ENCODE peak calls at places on chromosomes 11 and 22, in nine cellular contexts. One of them, this sample, is unnamed.

GRCh38 chr11:72525466-72525865 is 91.1 kb upstream of the CLPB start:
- DNase-seq in right atrium auricular region: no peak
- DNase-seq in brain microvascular endothelial cell: no peak
- DNase-seq in neural progenitor cell: no peak
- DNase-seq in WERI-Rb-1: no peak
- DNase-seq in H1: no peak
- DNase-seq in H9: peak; percentile 51
- DNase-seq in sigmoid colon: no peak
- DNase-seq in psoas muscle: peak; percentile 52
- DNase-seq in this sample: no peak

GRCh38 chr11:120209750-120210650 is 832 bp upstream of the OAF start:
- DNase-seq in H1: no peak
- DNase-seq in H9: no peak
- DNase-seq in sigmoid colon: no peak
- DNase-seq in psoas muscle: no peak
- DNase-seq in neural progenitor cell: peak; percentile 38
- DNase-seq in brain microvascular endothelial cell: no peak
- DNase-seq in right atrium auricular region: no peak
- DNase-seq in WERI-Rb-1: no peak
- DNase-seq in this sample: no peak

GRCh38 chr11:70836071-70836470 is 416.3 kb downstream of the SHANK2 start:
- DNase-seq in H9: no peak
- DNase-seq in psoas muscle: no peak
- DNase-seq in neural progenitor cell: no peak
- DNase-seq in brain microvascular endothelial cell: no peak
- DNase-seq in right atrium auricular region: no peak
- DNase-seq in sigmoid colon: no peak
- DNase-seq in H1: no peak
- DNase-seq in WERI-Rb-1: no peak
- DNase-seq in this sample: no peak

GRCh38 chr22:31210830-31211503 is 1.1 kb upstream of the LIMK2 start:
- DNase-seq in psoas muscle: no peak
- DNase-seq in H1: no peak
- DNase-seq in neural progenitor cell: no peak
- DNase-seq in sigmoid colon: no peak
- DNase-seq in H9: no peak
- DNase-seq in right atrium auricular region: peak; percentile 67
- DNase-seq in brain microvascular endothelial cell: no peak
- DNase-seq in WERI-Rb-1: peak; percentile 65
- DNase-seq in this sample: no peak

GRCh38 chr11:63767415-63768231 is 952 bp downstream of the ZFTA start:
- DNase-seq in right atrium auricular region: peak; percentile 82
- DNase-seq in psoas muscle: peak; percentile 74
- DNase-seq in H1: peak; percentile 78
- DNase-seq in sigmoid colon: peak; percentile 85
- DNase-seq in H9: peak; percentile 90
- DNase-seq in WERI-Rb-1: peak; percentile 32
- DNase-seq in neural progenitor cell: peak; percentile 96
- DNase-seq in brain microvascular endothelial cell: peak; percentile 53
- DNase-seq in this sample: peak; percentile 82

GRCh38 chr22:39318507-39319283 is 728 bp downstream of the RPL3 start:
- DNase-seq in psoas muscle: peak; percentile 63
- DNase-seq in right atrium auricular region: no peak
- DNase-seq in sigmoid colon: no peak
- DNase-seq in WERI-Rb-1: no peak
- DNase-seq in H9: no peak
- DNase-seq in H1: no peak
- DNase-seq in brain microvascular endothelial cell: peak; percentile 33
- DNase-seq in neural progenitor cell: peak; percentile 54
- DNase-seq in this sample: peak; percentile 72

GRCh38 chr22:20237480-20238440 is 30.4 kb downstream of the RTN4R start:
- DNase-seq in brain microvascular endothelial cell: no peak
- DNase-seq in neural progenitor cell: no peak
- DNase-seq in H9: no peak
- DNase-seq in H1: no peak
- DNase-seq in psoas muscle: no peak
- DNase-seq in right atrium auricular region: no peak
- DNase-seq in WERI-Rb-1: no peak
- DNase-seq in sigmoid colon: no peak
- DNase-seq in this sample: no peak

GRCh38 chr11:34351051-34351450 is 6.8 kb downstream of the ABTB2 start:
- DNase-seq in psoas muscle: no peak
- DNase-seq in neural progenitor cell: no peak
- DNase-seq in WERI-Rb-1: no peak
- DNase-seq in H9: peak; percentile 2
- DNase-seq in brain microvascular endothelial cell: no peak
- DNase-seq in right atrium auricular region: no peak
- DNase-seq in H1: no peak
- DNase-seq in sigmoid colon: no peak
- DNase-seq in this sample: no peak

GRCh38 chr11:66850588-66851250 is 6.1 kb upstream of the LRFN4 start:
- DNase-seq in sigmoid colon: peak; percentile 60
- DNase-seq in H1: no peak
- DNase-seq in neural progenitor cell: no peak
- DNase-seq in brain microvascular endothelial cell: no peak
- DNase-seq in WERI-Rb-1: no peak
- DNase-seq in H9: no peak
- DNase-seq in psoas muscle: peak; percentile 52
- DNase-seq in right atrium auricular region: no peak
- DNase-seq in this sample: peak; percentile 74

GRCh38 chr11:86746509-86746908 is 53.8 kb upstream of the PRSS23 start:
- DNase-seq in WERI-Rb-1: no peak
- DNase-seq in H9: no peak
- DNase-seq in psoas muscle: no peak
- DNase-seq in right atrium auricular region: no peak
- DNase-seq in H1: no peak
- DNase-seq in brain microvascular endothelial cell: no peak
- DNase-seq in neural progenitor cell: no peak
- DNase-seq in sigmoid colon: no peak
- DNase-seq in this sample: no peak

GRCh38 chr11:103364687-103365086 is 255.5 kb downstream of the DYNC2H1 start:
- DNase-seq in H9: no peak
- DNase-seq in brain microvascular endothelial cell: no peak
- DNase-seq in sigmoid colon: no peak
- DNase-seq in WERI-Rb-1: no peak
- DNase-seq in neural progenitor cell: no peak
- DNase-seq in psoas muscle: no peak
- DNase-seq in right atrium auricular region: no peak
- DNase-seq in H1: no peak
- DNase-seq in this sample: no peak

GRCh38 chr22:30586414-30586813 is 5.3 kb downstream of the PES1 start:
- DNase-seq in H9: no peak
- DNase-seq in neural progenitor cell: no peak
- DNase-seq in sigmoid colon: no peak
- DNase-seq in psoas muscle: no peak
- DNase-seq in brain microvascular endothelial cell: no peak
- DNase-seq in WERI-Rb-1: no peak
- DNase-seq in right atrium auricular region: no peak
- DNase-seq in H1: no peak
- DNase-seq in this sample: no peak

GRCh38 chr11:73334244-73335203 is 26.4 kb downstream of the ARHGEF17 start:
- DNase-seq in right atrium auricular region: peak; percentile 89
- DNase-seq in WERI-Rb-1: no peak
- DNase-seq in psoas muscle: peak; percentile 90
- DNase-seq in sigmoid colon: peak; percentile 97
- DNase-seq in neural progenitor cell: peak; percentile 39
- DNase-seq in H1: no peak
- DNase-seq in H9: no peak
- DNase-seq in brain microvascular endothelial cell: peak; percentile 84
- DNase-seq in this sample: peak; percentile 92

DNA sequence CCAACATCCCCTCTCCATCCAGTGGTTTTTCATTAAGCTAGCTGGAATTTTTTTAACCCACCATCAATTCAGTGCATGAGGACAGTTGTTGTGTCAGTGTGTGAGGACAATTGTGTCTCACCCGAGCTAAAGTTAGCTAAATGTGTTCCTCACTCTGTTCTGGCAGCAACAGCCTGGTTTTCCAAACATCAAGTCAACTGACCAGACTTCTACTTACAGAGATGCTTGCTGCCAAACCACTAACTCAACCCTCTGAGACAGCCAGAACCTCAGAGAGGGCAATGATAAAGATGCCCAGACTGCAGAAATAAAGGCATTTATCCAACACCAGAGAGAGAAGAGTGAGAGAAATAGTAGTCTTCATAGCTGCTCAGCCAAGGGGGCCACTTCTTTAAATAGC is 6.7 kb downstream of the PAMR1 start:
- DNase-seq in H1: no peak
- DNase-seq in psoas muscle: no peak
- DNase-seq in right atrium auricular region: no peak
- DNase-seq in WERI-Rb-1: no peak
- DNase-seq in H9: no peak
- DNase-seq in brain microvascular endothelial cell: no peak
- DNase-seq in neural progenitor cell: no peak
- DNase-seq in sigmoid colon: no peak
- DNase-seq in this sample: no peak
- H3K27me3 ChIP-seq in H1: no peaks in the 10 kb centered on the region
- H3K27me3 ChIP-seq in psoas muscle: peaks cover 22% of the 10 kb centered on the region
- H3K27me3 ChIP-seq in right atrium auricular region: no peaks in the 10 kb centered on the region
- H3K27me3 ChIP-seq in WERI-Rb-1: no peaks in the 10 kb centered on the region
- H3K27me3 ChIP-seq in H9: no peaks in the 10 kb centered on the region
- H3K27me3 ChIP-seq in brain microvascular endothelial cell: no peaks in the 10 kb centered on the region
- H3K27me3 ChIP-seq in neural progenitor cell: no peaks in the 10 kb centered on the region
- H3K27me3 ChIP-seq in sigmoid colon: no peaks in the 10 kb centered on the region
- H3K27me3 ChIP-seq in this sample: peaks cover 1% of the 10 kb centered on the region

GRCh38 chr11:369336-370018 is at the start of gene B4GALNT4:
- DNase-seq in neural progenitor cell: peak; percentile 78
- DNase-seq in sigmoid colon: no peak
- DNase-seq in right atrium auricular region: no peak
- DNase-seq in brain microvascular endothelial cell: no peak
- DNase-seq in H1: no peak
- DNase-seq in WERI-Rb-1: peak; percentile 57
- DNase-seq in H9: no peak
- DNase-seq in psoas muscle: peak; percentile 34
- DNase-seq in this sample: no peak

GRCh38 chr11:371716-372590 is 2.7 kb downstream of the B4GALNT4 start:
- DNase-seq in right atrium auricular region: no peak
- DNase-seq in psoas muscle: peak; percentile 48
- DNase-seq in WERI-Rb-1: peak; percentile 90
- DNase-seq in H9: no peak
- DNase-seq in brain microvascular endothelial cell: no peak
- DNase-seq in neural progenitor cell: no peak
- DNase-seq in H1: no peak
- DNase-seq in sigmoid colon: no peak
- DNase-seq in this sample: no peak

GRCh38 chr11:370087-370941 is 1.0 kb downstream of the B4GALNT4 start:
- DNase-seq in H9: peak; percentile 64
- DNase-seq in psoas muscle: peak; percentile 29
- DNase-seq in WERI-Rb-1: no peak
- DNase-seq in sigmoid colon: no peak
- DNase-seq in brain microvascular endothelial cell: no peak
- DNase-seq in H1: peak; percentile 80
- DNase-seq in neural progenitor cell: peak; percentile 82
- DNase-seq in right atrium auricular region: no peak
- DNase-seq in this sample: no peak

GRCh38 chr11:372809-373715 is 3.8 kb downstream of the B4GALNT4 start:
- DNase-seq in psoas muscle: peak; percentile 45
- DNase-seq in neural progenitor cell: no peak
- DNase-seq in brain microvascular endothelial cell: no peak
- DNase-seq in H1: no peak
- DNase-seq in H9: no peak
- DNase-seq in WERI-Rb-1: no peak
- DNase-seq in sigmoid colon: no peak
- DNase-seq in right atrium auricular region: no peak
- DNase-seq in this sample: no peak

DNA sequence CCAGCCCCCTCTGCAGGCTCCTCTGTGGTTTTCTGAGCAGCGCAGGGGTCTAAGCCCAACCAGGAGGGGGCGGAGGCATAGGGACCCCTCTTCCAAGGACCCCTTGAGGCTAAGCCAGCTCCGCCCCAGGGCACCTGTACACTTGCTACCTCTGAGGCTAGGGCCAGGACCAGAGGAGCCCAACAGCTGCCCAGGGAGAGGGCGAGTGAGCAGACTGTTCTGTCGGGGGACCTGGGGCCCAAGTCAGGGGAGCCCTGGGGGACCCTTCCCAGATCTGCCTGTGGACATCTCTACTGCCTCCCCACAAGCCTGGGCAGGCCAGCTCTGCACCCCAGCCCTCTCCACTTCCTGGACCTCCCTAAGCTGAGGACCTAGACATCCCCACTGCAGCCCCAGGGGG is 1.8 kb downstream of the B4GALNT4 start:
- DNase-seq in right atrium auricular region: no peak
- DNase-seq in sigmoid colon: no peak
- DNase-seq in psoas muscle: peak; percentile 51
- DNase-seq in neural progenitor cell: no peak
- DNase-seq in brain microvascular endothelial cell: no peak
- DNase-seq in H1: no peak
- DNase-seq in H9: no peak
- DNase-seq in WERI-Rb-1: no peak
- DNase-seq in this sample: no peak
- H3K27me3 ChIP-seq in right atrium auricular region: no peaks in the 10 kb centered on the region
- H3K27me3 ChIP-seq in sigmoid colon: peaks cover 35% of the 10 kb centered on the region
- H3K27me3 ChIP-seq in psoas muscle: peaks cover 48% of the 10 kb centered on the region
- H3K27me3 ChIP-seq in neural progenitor cell: no peaks in the 10 kb centered on the region
- H3K27me3 ChIP-seq in brain microvascular endothelial cell: peaks cover 30% of the 10 kb centered on the region
- H3K27me3 ChIP-seq in H1: no peaks in the 10 kb centered on the region
- H3K27me3 ChIP-seq in H9: no peaks in the 10 kb centered on the region
- H3K27me3 ChIP-seq in WERI-Rb-1: no peaks in the 10 kb centered on the region
- H3K27me3 ChIP-seq in this sample: no peaks in the 10 kb centered on the region

GRCh38 chr22:22999473-22999872 is 70.8 kb upstream of the GNAZ start:
- DNase-seq in H1: no peak
- DNase-seq in H9: no peak
- DNase-seq in sigmoid colon: no peak
- DNase-seq in right atrium auricular region: no peak
- DNase-seq in brain microvascular endothelial cell: no peak
- DNase-seq in WERI-Rb-1: no peak
- DNase-seq in psoas muscle: no peak
- DNase-seq in neural progenitor cell: no peak
- DNase-seq in this sample: no peak
- H3K27me3 ChIP-seq in H1: peaks cover 3% of the 10 kb centered on the region
- H3K27me3 ChIP-seq in H9: no peaks in the 10 kb centered on the region
- H3K27me3 ChIP-seq in sigmoid colon: no peaks in the 10 kb centered on the region
- H3K27me3 ChIP-seq in right atrium auricular region: no peaks in the 10 kb centered on the region
- H3K27me3 ChIP-seq in brain microvascular endothelial cell: peaks cover 7% of the 10 kb centered on the region
- H3K27me3 ChIP-seq in WERI-Rb-1: no peaks in the 10 kb centered on the region
- H3K27me3 ChIP-seq in psoas muscle: peaks cover 3% of the 10 kb centered on the region
- H3K27me3 ChIP-seq in neural progenitor cell: peaks cover 51% of the 10 kb centered on the region
- H3K27me3 ChIP-seq in this sample: no peaks in the 10 kb centered on the region

GRCh38 chr22:45877651-45878050 is 99.3 kb downstream of the WNT7B start:
- DNase-seq in sigmoid colon: peak; percentile 48
- DNase-seq in brain microvascular endothelial cell: no peak
- DNase-seq in neural progenitor cell: no peak
- DNase-seq in H1: peak; percentile 50
- DNase-seq in psoas muscle: peak; percentile 48
- DNase-seq in right atrium auricular region: no peak
- DNase-seq in H9: no peak
- DNase-seq in WERI-Rb-1: no peak
- DNase-seq in this sample: no peak
- H3K27me3 ChIP-seq in sigmoid colon: peaks cover 56% of the 10 kb centered on the region
- H3K27me3 ChIP-seq in brain microvascular endothelial cell: peaks cover 57% of the 10 kb centered on the region
- H3K27me3 ChIP-seq in neural progenitor cell: peaks cover 32% of the 10 kb centered on the region
- H3K27me3 ChIP-seq in H1: peaks cover 46% of the 10 kb centered on the region
- H3K27me3 ChIP-seq in psoas muscle: peaks cover 70% of the 10 kb centered on the region
- H3K27me3 ChIP-seq in right atrium auricular region: no peaks in the 10 kb centered on the region
- H3K27me3 ChIP-seq in H9: peaks cover 3% of the 10 kb centered on the region
- H3K27me3 ChIP-seq in WERI-Rb-1: peaks cover 46% of the 10 kb centered on the region
- H3K27me3 ChIP-seq in this sample: no peaks in the 10 kb centered on the region

DNA sequence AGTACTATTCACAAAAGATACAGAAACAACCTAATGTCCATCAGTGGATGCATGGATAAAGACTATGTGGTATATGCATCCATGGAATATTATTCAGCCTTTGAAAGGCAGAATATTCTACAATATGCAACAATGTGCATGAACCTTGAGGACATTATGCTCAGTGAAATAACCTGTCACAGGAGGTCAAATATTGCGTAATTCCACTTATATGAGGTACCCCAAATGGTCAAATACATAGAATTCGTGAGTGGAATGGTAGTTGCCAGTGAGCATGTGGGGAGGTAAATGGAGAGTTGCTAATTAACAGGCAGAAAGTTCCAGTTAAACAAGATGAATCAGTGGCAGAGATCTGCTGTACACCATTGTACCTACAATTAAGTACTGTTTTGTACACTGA is 3.6 kb upstream of the SLC5A4 start:
- DNase-seq in WERI-Rb-1: no peak
- DNase-seq in brain microvascular endothelial cell: no peak
- DNase-seq in H1: no peak
- DNase-seq in sigmoid colon: no peak
- DNase-seq in right atrium auricular region: no peak
- DNase-seq in neural progenitor cell: no peak
- DNase-seq in psoas muscle: no peak
- DNase-seq in H9: no peak
- DNase-seq in this sample: no peak
- H3K27me3 ChIP-seq in WERI-Rb-1: peaks cover 17% of the 10 kb centered on the region
- H3K27me3 ChIP-seq in brain microvascular endothelial cell: no peaks in the 10 kb centered on the region
- H3K27me3 ChIP-seq in H1: no peaks in the 10 kb centered on the region
- H3K27me3 ChIP-seq in sigmoid colon: no peaks in the 10 kb centered on the region
- H3K27me3 ChIP-seq in right atrium auricular region: no peaks in the 10 kb centered on the region
- H3K27me3 ChIP-seq in neural progenitor cell: peaks cover 23% of the 10 kb centered on the region
- H3K27me3 ChIP-seq in psoas muscle: peaks cover 20% of the 10 kb centered on the region
- H3K27me3 ChIP-seq in H9: no peaks in the 10 kb centered on the region
- H3K27me3 ChIP-seq in this sample: no peaks in the 10 kb centered on the region